ENCODE peak calls at places on chromosomes 7 and 10, in five cellular contexts. Q is dorsolateral prefrontal cortex, G is esophagus squamous epithelium, A is fibroblast of mammary gland, P is cardiac muscle cell. F is an unnamed sample.

GRCh38 chr7:30224511-30225031 is 59.8 kb upstream of the ZNRF2 start:
- DNase-seq in P (peak; percentile 86), A (peak; percentile 86), Q (no peak), G (no peak), F (peak; percentile 66)

GRCh38 chr7:44767912-44768662 is 19.4 kb downstream of the ZMIZ2 start:
- DNase-seq in A (peak; percentile 35), P (peak; percentile 83), Q (peak; percentile 82), G (no peak), F (peak; percentile 62)

GRCh38 chr10:20897146-20897834 is at the start of gene NEBL:
- DNase-seq in P (peak; percentile 50), G (no peak), Q (no peak), A (no peak), F (no peak)

GRCh38 chr7:44286618-44287487 is 38.5 kb downstream of the CAMK2B start:
- DNase-seq in P (no peak), G (no peak), Q (peak; percentile 43), A (no peak), F (no peak)

GRCh38 chr7:17781491-17782215 is 158.6 kb downstream of the SNX13 start:
- DNase-seq in Q (no peak), P (peak; percentile 70), A (peak; percentile 34), G (no peak), F (no peak)

GRCh38 chr10:123496996-123497660 is 169.0 kb upstream of the GPR26 start:
- DNase-seq in G (no peak), A (no peak), Q (no peak), P (no peak), F (no peak)

GRCh38 chr10:1454428-1454827 is 282.9 kb downstream of the ADARB2 start:
- DNase-seq in Q (no peak), A (no peak), P (no peak), G (no peak), F (peak; percentile 78)

GRCh38 chr7:136687693-136688322 is 180.6 kb upstream of the CHRM2 start:
- DNase-seq in P (peak; percentile 47), G (no peak), A (peak; percentile 9), Q (no peak), F (peak; percentile 38)

GRCh38 chr7:137871173-137871915 is 24.6 kb upstream of the DGKI start:
- DNase-seq in A (peak; percentile 49), Q (no peak), G (no peak), P (no peak), F (no peak)

GRCh38 chr10:117610321-117610720 is 67.8 kb downstream of the EMX2 start:
- DNase-seq in A (no peak), Q (no peak), P (no peak), G (no peak), F (no peak)

GRCh38 chr10:114525368-114525949 is 121.2 kb upstream of the AFAP1L2 start:
- DNase-seq in Q (no peak), G (no peak), P (peak; percentile 35), A (peak; percentile 13), F (peak; percentile 32)

GRCh38 chr10:103193107-103193819 is at the start of gene NT5C2:
- DNase-seq in G (no peak), P (peak; percentile 86), Q (peak; percentile 66), A (peak; percentile 66), F (peak; percentile 84)

GRCh38 chr7:42790196-42790595 is 121.7 kb downstream of the C7orf25 start:
- DNase-seq in Q (no peak), P (peak; percentile 30), A (peak; percentile 81), G (no peak), F (no peak)

GRCh38 chr10:124523886-124524285 is 62.3 kb downstream of the LHPP start:
- DNase-seq in A (no peak), G (no peak), Q (no peak), P (peak; percentile 25), F (no peak)

GRCh38 chr10:17375936-17376584 is 78.3 kb downstream of the ST8SIA6 start:
- DNase-seq in P (peak; percentile 15), A (peak; percentile 27), G (no peak), Q (no peak), F (peak; percentile 46)
- TF ChIP-seq CTCF in P (peak; percentile 52), A (peak; percentile 67), G (peak; percentile 20), Q (no peak), F (peak; percentile 67)

GRCh38 chr7:151246161-151247015 is 2.1 kb downstream of the SMARCD3 start:
- DNase-seq in Q (no peak), P (no peak), A (no peak), G (no peak), F (no peak)
- H3K4me3 ChIP-seq in Q (no peak overlapping the region), P (peak overlapping the region; percentile 100), A (no peak overlapping the region), G (peak overlapping the region; percentile 78), F (no peak overlapping the region)

GRCh38 chr10:76902949-76903348 is 734.7 kb downstream of the KCNMA1 start:
- DNase-seq in A (peak; percentile 17), Q (no peak), G (no peak), P (peak; percentile 46), F (peak; percentile 36)
- TF ChIP-seq CTCF in A (peak; percentile 22), Q (no peak), G (no peak), P (peak; percentile 47), F (peak; percentile 25)

DNA sequence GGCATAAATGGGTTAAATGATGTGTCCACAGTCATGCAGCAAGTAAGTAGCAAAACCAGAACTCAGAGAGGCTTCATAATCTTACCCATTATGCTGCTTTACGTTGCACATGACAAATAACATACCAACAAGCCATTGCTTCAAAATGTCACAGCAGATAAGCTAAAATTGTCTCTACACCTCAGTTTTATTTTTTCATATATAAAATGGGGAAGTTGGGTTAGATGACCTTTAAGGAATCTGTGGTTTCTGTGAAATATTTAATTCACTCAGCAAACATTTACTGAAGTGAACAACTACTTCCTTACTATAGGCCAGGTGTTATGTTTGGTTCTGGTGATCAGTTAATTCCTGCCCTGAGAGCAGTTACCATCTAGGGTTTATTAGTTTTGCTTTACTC is 2.3 kb upstream of the ASCC1 start:
- DNase-seq in G (no peak), A (no peak), P (no peak), Q (no peak), F (peak; percentile 49)
- H3K4me3 ChIP-seq in G (peak overlapping the region; percentile 40), A (no peak overlapping the region), P (no peak overlapping the region), Q (no peak overlapping the region), F (peak overlapping the region; percentile 90)

DNA sequence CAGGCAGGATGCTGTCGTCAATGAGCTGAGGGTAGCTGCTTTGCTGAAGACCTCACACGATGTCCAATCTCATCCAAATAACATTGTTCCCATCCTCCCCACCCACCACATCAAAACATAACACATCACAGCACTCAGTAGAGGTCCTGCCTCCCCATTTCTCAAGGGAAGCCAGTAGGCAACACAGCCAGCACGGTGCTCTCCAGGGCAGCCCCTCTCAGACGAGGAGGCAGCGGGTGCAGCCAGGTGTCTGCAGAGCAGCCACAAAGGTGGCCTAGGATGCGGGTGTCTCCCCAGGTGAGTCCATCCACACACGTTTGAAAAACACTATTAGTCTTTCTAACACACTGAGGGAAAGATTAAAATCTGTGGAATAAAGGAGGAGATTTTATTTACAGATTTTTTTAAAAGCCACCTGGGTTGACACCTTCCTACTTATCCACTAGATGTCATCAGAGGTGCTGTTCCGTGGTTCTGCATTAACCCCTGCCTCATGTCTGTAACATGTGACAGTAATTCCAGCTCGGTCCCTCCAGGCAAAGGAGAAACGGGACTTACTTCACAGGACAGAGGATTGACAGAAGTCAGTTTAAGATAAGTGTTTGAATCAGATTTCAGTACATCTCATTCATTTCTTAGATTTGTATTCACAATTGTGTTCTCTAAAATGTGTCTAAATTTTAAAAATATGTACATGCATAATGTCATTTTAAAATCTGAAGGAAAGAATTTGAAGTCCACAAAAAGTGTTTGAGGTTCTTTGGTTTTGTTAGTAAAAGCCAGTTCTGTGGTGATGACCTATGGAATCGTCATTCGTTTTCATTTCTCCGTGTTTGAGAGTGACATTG is 68.0 kb downstream of the LANCL2 start:
- DNase-seq in Q (no peak), P (peak; percentile 47), A (peak; percentile 58), G (no peak), F (peak; percentile 65)
- TF ChIP-seq CTCF in Q (peak; percentile 45), P (peak; percentile 34), A (peak; percentile 49), G (peak; percentile 25), F (peak; percentile 44)

GRCh38 chr7:129529643-129530042 is 27.3 kb downstream of the SMKR1 start:
- DNase-seq in Q (no peak), P (no peak), A (no peak), G (no peak), F (peak; percentile 6)
- H3K4me3 ChIP-seq in Q (no peak overlapping the region), P (no peak overlapping the region), A (no peak overlapping the region), G (no peak overlapping the region), F (no peak overlapping the region)

DNA sequence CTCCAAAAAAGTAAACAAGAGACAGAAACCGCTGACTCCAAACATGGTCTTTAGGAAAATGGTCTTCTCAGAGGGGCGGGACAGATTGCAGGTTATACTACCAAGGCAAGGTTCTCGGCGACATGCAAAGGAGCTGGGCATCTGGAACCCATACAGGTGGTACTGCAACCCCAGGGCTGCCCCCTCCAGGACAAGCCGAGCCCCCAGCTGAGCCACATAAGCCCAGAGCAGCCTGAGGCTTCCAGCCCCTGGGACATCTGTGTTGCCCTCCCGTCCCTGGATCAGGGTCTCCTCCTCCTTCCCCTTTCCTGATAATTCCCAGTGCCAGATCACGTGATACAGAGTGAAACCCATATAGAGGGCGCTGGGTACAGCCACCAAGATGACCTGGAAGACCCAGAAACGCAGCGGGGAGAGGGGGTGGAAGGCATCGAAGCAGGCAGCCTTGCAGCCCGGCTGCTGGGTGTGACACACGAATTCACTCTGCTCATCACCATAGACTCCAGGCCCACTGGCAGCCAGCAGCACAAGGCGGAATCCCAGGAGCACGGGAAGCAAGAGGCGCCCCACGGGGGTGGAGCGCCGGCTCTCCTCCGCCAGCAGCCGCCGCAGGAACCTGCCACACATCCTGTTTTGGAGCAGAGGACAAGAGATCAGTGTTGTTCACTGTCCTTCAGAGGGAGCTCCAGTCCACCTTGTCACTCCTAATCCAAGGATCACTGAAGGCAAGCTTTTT is at the start of gene GJC3:
- DNase-seq in Q (peak; percentile 48), G (no peak), A (peak; percentile 53), P (peak; percentile 65), F (peak; percentile 55)
- TF ChIP-seq CTCF in Q (peak; percentile 37), G (peak; percentile 19), A (peak; percentile 41), P (peak; percentile 37), F (peak; percentile 33)